ENCODE peak calls at places on chromosomes 6 and 20, in six cellular contexts. E is epithelial cell of esophagus, A is lower lobe of right lung, S is HAP-1, R is fibroblast of mammary gland, P is A673. M is an unnamed sample.
A peak's percentile ranks its signal among the peaks of the same experiment; 100 is the strongest.

GRCh38 chr20:40843251-40843650 is 154.2 kb upstream of the MAFB start:
- DNase-seq in E (no peak), A (no peak), S (no peak), R (peak; percentile 2), P (no peak), M (no peak)

GRCh38 chr6:43544461-43544860 is 27.6 kb downstream of the POLR1C start:
- DNase-seq in E (no peak), A (no peak), S (no peak), R (no peak), P (no peak), M (no peak)

GRCh38 chr20:32762754-32763201 is 593 bp downstream of the DNMT3B start:
- DNase-seq in E (no peak), A (no peak), S (no peak), R (no peak), P (peak; percentile 32), M (no peak)

GRCh38 chr6:43916091-43916923 is 146.3 kb downstream of the VEGFA start:
- DNase-seq in E (no peak), A (peak; percentile 18), S (no peak), R (peak; percentile 62), P (no peak), M (no peak)

GRCh38 chr6:137799950-137800568 is 67.0 kb upstream of the TNFAIP3 start:
- DNase-seq in E (peak; percentile 88), A (no peak), S (peak; percentile 21), R (peak; percentile 76), P (peak; percentile 65), M (peak; percentile 39)

GRCh38 chr6:47769951-47770350 is 11.9 kb upstream of the OPN5 start:
- DNase-seq in E (peak; percentile 29), A (no peak), S (no peak), R (no peak), P (no peak), M (no peak)

GRCh38 chr6:117138920-117139319 is 126.4 kb upstream of the VGLL2 start:
- DNase-seq in E (no peak), A (no peak), S (no peak), R (no peak), P (no peak), M (no peak)

GRCh38 chr20:35618372-35619131 is 2.9 kb downstream of the SPAG4 start:
- DNase-seq in E (peak; percentile 50), A (peak; percentile 55), S (no peak), R (peak; percentile 23), P (peak; percentile 39), M (no peak)

GRCh38 chr6:127570739-127571389 is 6.1 kb upstream of the C6orf58 start:
- DNase-seq in E (peak; percentile 43), A (no peak), S (no peak), R (no peak), P (peak; percentile 8), M (no peak)

GRCh38 chr6:117992856-117993255 is 85.8 kb downstream of the SLC35F1 start:
- DNase-seq in E (no peak), A (no peak), S (no peak), R (no peak), P (peak; percentile 23), M (no peak)

GRCh38 chr20:57400821-57401564 is 9.8 kb downstream of the RBM38 start:
- DNase-seq in E (no peak), A (peak; percentile 37), S (no peak), R (no peak), P (no peak), M (no peak)

GRCh38 chr6:168864541-168865495 is 388.8 kb downstream of the THBS2 start:
- DNase-seq in E (no peak), A (no peak), S (no peak), R (no peak), P (no peak), M (no peak)

GRCh38 chr20:7943891-7944290 is 3.6 kb upstream of the HAO1 start:
- DNase-seq in E (no peak), A (no peak), S (no peak), R (no peak), P (no peak), M (no peak)

GRCh38 chr6:118596774-118597332 is 48.8 kb downstream of the PLN start:
- DNase-seq in E (no peak), A (no peak), S (no peak), R (no peak), P (no peak), M (no peak)

GRCh38 chr6:20716865-20717264 is 182.6 kb downstream of the CDKAL1 start:
- DNase-seq in E (no peak), A (no peak), S (no peak), R (no peak), P (no peak), M (no peak)

GRCh38 chr20:21395039-21395665 is 2.2 kb downstream of the NKX2-4 start:
- DNase-seq in E (no peak), A (no peak), S (no peak), R (no peak), P (no peak), M (no peak)

GRCh38 chr20:21396045-21396893 is 1.1 kb downstream of the NKX2-4 start:
- DNase-seq in E (peak; percentile 41), A (peak; percentile 47), S (no peak), R (no peak), P (no peak), M (no peak)

GRCh38 chr20:21393142-21393541 is 4.2 kb downstream of the NKX2-4 start:
- DNase-seq in E (no peak), A (no peak), S (no peak), R (no peak), P (no peak), M (no peak)

GRCh38 chr20:21395666-21396044 is 1.7 kb downstream of the NKX2-4 start:
- DNase-seq in E (no peak), A (no peak), S (no peak), R (no peak), P (no peak), M (no peak)

DNA sequence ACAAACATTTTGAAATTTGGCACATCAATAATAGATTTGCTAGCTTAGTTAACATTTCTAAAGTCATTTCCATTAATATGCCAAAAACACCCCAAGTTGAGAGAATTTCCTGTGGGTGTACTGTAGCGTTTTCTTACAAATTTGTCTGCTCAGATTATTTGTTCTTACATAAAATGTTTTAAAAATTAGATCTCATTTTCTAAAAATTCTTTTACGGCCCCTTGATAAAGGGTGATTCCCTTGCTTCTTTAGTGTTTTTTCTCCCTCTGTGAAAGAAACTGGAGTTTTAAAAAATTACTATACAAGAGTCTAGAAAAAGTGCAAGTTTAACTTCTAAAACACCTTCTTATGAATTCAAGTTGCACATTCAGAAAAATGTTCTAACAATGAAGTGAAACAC is 3.2 kb downstream of the NKX2-4 start:
- DNase-seq in E (no peak), A (no peak), S (no peak), R (no peak), P (no peak), M (no peak)
- H3K4me3 ChIP-seq in E (no peak overlapping the region), A (no peak overlapping the region), S (no peak overlapping the region), R (no peak overlapping the region), P (no peak overlapping the region), M (no peak overlapping the region)

DNA sequence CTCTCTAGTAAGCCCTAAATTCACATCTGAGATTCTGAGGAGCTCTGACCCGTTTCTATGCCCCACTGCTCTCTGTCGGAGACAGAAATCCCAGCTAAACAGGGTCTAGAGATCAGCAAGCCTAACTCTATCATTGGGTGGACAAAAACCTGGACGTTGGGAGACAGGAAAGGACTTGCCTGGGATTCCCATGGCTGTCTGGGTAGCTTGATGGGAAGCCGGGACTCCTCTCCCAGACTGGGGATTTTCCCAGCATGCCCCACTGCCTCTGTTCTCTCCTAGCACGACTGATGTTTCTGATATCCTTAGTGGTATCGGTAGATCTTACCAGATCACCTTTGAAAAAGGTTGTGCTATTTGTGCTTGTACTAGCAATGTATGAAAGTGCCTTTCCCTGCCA is 22.9 kb downstream of the DUSP22 start:
- DNase-seq in E (no peak), A (no peak), S (no peak), R (no peak), P (no peak), M (no peak)
- H3K4me3 ChIP-seq in E (no peak overlapping the region), A (no peak overlapping the region), S (no peak overlapping the region), R (no peak overlapping the region), P (no peak overlapping the region), M (no peak overlapping the region)

GRCh38 chr20:45970646-45971424 is 1.2 kb downstream of the ZNF335 start:
- DNase-seq in E (peak; percentile 20), A (no peak), S (no peak), R (peak; percentile 27), P (no peak), M (no peak)

GRCh38 chr20:45968801-45969711 is 2.9 kb downstream of the ZNF335 start:
- DNase-seq in E (no peak), A (peak; percentile 45), S (no peak), R (peak; percentile 82), P (no peak), M (no peak)

GRCh38 chr20:45971425-45971674 is 653 bp downstream of the ZNF335 start:
- DNase-seq in E (no peak), A (peak; percentile 67), S (no peak), R (no peak), P (no peak), M (no peak)

GRCh38 chr20:45968081-45968671 is 3.8 kb downstream of the ZNF335 start:
- DNase-seq in E (no peak), A (peak; percentile 41), S (no peak), R (peak; percentile 37), P (no peak), M (no peak)

GRCh38 chr20:45969712-45970634 is 2.0 kb downstream of the ZNF335 start:
- DNase-seq in E (peak; percentile 77), A (no peak), S (peak; percentile 72), R (peak; percentile 76), P (peak; percentile 89), M (peak; percentile 61)
- H3K4me3 ChIP-seq in E (peak overlapping the region; percentile 98), A (peak overlapping the region; percentile 98), S (peak overlapping the region; percentile 91), R (peak overlapping the region; percentile 76), P (peak overlapping the region; percentile 84), M (no peak overlapping the region)

GRCh38 chr6:24107294-24107693 is 18.7 kb upstream of the NRSN1 start:
- DNase-seq in E (no peak), A (no peak), S (no peak), R (no peak), P (no peak), M (no peak)
- H3K4me3 ChIP-seq in E (no peak overlapping the region), A (no peak overlapping the region), S (no peak overlapping the region), R (no peak overlapping the region), P (no peak overlapping the region), M (no peak overlapping the region)

GRCh38 chr20:19975901-19976300 is 41.3 kb upstream of the NAA20 start:
- DNase-seq in E (peak; percentile 39), A (no peak), S (no peak), R (peak; percentile 36), P (no peak), M (no peak)
- H3K4me3 ChIP-seq in E (peak overlapping the region; percentile 93), A (peak overlapping the region; percentile 66), S (no peak overlapping the region), R (peak overlapping the region; percentile 78), P (peak overlapping the region; percentile 45), M (no peak overlapping the region)

DNA sequence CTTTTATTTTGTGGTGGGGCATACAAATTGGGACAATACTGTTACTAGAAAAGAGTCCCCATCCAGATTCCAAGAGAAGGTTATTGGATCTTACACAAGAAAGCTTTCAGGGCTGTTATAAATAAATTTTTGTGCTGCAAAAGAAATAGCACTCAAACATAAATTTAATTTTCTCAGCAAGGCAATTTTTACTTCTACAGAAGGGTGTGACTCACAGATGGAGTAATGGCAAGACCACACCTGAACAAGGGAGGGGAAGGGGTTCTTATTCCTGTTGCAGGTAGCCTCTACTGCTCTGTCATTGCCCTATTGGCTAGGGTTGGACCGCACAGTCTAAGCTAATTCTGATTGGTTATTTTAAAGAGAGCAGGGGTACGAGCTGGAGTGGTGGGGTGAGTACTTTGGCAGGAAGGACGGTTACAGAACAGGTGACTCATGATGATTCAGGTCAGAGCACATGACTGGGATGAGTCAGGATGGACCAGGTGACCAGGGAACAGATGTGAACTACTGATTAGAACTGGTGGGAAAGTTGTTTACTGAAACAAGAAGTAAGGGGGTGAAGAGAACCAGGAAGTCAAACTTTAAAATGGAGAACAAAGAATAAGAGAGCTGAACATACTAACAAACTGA is 41.1 kb downstream of the CNR1 start:
- DNase-seq in E (no peak), A (no peak), S (no peak), R (peak; percentile 43), P (no peak), M (no peak)
- H3K4me3 ChIP-seq in E (no peak overlapping the region), A (no peak overlapping the region), S (no peak overlapping the region), R (no peak overlapping the region), P (no peak overlapping the region), M (no peak overlapping the region)